ENCODE peak calls at places on chromosomes 5 and 9, in nine cellular contexts. R, G, F, C, M, Z, D, Y and K are unnamed samples.

GRCh38 chr5:50905996-50906395 is 239.6 kb downstream of the PARP8 start:
- DNase-seq in R (no peak), G (no peak), F (no peak), C (no peak), M (no peak), Z (no peak), D (no peak), Y (no peak), K (no peak)

GRCh38 chr9:136997830-136998234 is 1.5 kb upstream of the CLIC3 start:
- DNase-seq in R (no peak), G (no peak), F (no peak), C (no peak), M (no peak), Z (peak; percentile 59), D (no peak), Y (peak; percentile 80), K (no peak)

GRCh38 chr5:160837749-160838593 is 14.0 kb downstream of the ATP10B start:
- DNase-seq in R (no peak), G (no peak), F (no peak), C (no peak), M (no peak), Z (no peak), D (no peak), Y (no peak), K (no peak)

GRCh38 chr5:149790276-149790675 is 60.2 kb downstream of the PPARGC1B start:
- DNase-seq in R (no peak), G (no peak), F (no peak), C (no peak), M (no peak), Z (no peak), D (no peak), Y (no peak), K (no peak)

GRCh38 chr5:36581070-36581469 is 25.3 kb upstream of the SLC1A3 start:
- DNase-seq in R (no peak), G (no peak), F (no peak), C (no peak), M (no peak), Z (no peak), D (no peak), Y (no peak), K (no peak)

GRCh38 chr5:139979943-139980342 is 63.2 kb downstream of the NRG2 start:
- DNase-seq in R (no peak), G (no peak), F (no peak), C (no peak), M (no peak), Z (no peak), D (no peak), Y (no peak), K (no peak)

GRCh38 chr9:21465859-21466518 is 16.1 kb downstream of the IFNE start:
- DNase-seq in R (peak; percentile 38), G (no peak), F (peak; percentile 41), C (no peak), M (no peak), Z (peak; percentile 35), D (no peak), Y (peak; percentile 80), K (peak; percentile 48)

GRCh38 chr5:142960309-142960696 is 190.1 kb downstream of the ARHGAP26 start:
- DNase-seq in R (no peak), G (no peak), F (peak; percentile 92), C (no peak), M (peak; percentile 30), Z (no peak), D (no peak), Y (no peak), K (no peak)

GRCh38 chr9:130301483-130302286 is 36.1 kb downstream of the HMCN2 start:
- DNase-seq in R (peak; percentile 36), G (no peak), F (no peak), C (no peak), M (no peak), Z (no peak), D (no peak), Y (no peak), K (no peak)

GRCh38 chr9:119368681-119369581 is at the start of gene BRINP1:
- DNase-seq in R (no peak), G (no peak), F (no peak), C (no peak), M (no peak), Z (no peak), D (peak; percentile 63), Y (no peak), K (peak; percentile 56)

GRCh38 chr5:167049043-167049663 is 1242.3 kb upstream of the WWC1 start:
- DNase-seq in R (no peak), G (no peak), F (peak; percentile 67), C (peak; percentile 4), M (peak; percentile 31), Z (no peak), D (no peak), Y (peak; percentile 59), K (peak; percentile 52)

GRCh38 chr9:131521203-131521602 is 9.9 kb downstream of the UCK1 start:
- DNase-seq in R (no peak), G (no peak), F (no peak), C (no peak), M (no peak), Z (no peak), D (no peak), Y (no peak), K (no peak)

GRCh38 chr9:38249587-38250210 is 142.8 kb upstream of the ALDH1B1 start:
- DNase-seq in R (no peak), G (no peak), F (no peak), C (no peak), M (no peak), Z (no peak), D (no peak), Y (no peak), K (no peak)

GRCh38 chr5:14240366-14240765 is 97.2 kb downstream of the TRIO start:
- DNase-seq in R (no peak), G (no peak), F (no peak), C (no peak), M (no peak), Z (no peak), D (peak; percentile 40), Y (no peak), K (no peak)